ENCODE peak calls at places on chromosomes 3 and 15, in six cellular contexts. X is effector CD4-positive, alpha-beta T cell; V is T-helper 1 cell; T is substantia nigra; Q is mesendoderm; M is esophagus squamous epithelium. D is an unnamed sample.
A peak's percentile ranks its signal among the peaks of the same experiment; 100 is the strongest.

GRCh38 chr3:9552252-9552999 is 1.2 kb downstream of the LHFPL4 start:
- DNase-seq in M (no peak), X (no peak), T (no peak), Q (peak; percentile 89), V (no peak), D (no peak)

GRCh38 chr3:101548527-101549105 is 13.1 kb upstream of the TRMT10C start:
- DNase-seq in X (no peak), T (no peak), V (no peak), M (no peak), Q (no peak), D (no peak)

GRCh38 chr15:45378149-45378912 is at the start of gene GATM:
- DNase-seq in V (peak; percentile 16), T (peak; percentile 79), Q (peak; percentile 90), X (peak; percentile 8), M (no peak), D (peak; percentile 43)

GRCh38 chr3:45023675-45024074 is 2.4 kb upstream of the CLEC3B start:
- DNase-seq in V (no peak), M (no peak), X (no peak), Q (peak; percentile 95), T (no peak), D (no peak)

GRCh38 chr3:105022813-105023212 is 343.9 kb upstream of the ALCAM start:
- DNase-seq in T (no peak), X (no peak), M (no peak), V (no peak), Q (peak; percentile 85), D (no peak)

GRCh38 chr3:40996827-40997710 is 202.2 kb upstream of the CTNNB1 start:
- DNase-seq in X (no peak), Q (peak; percentile 85), M (no peak), V (no peak), T (no peak), D (no peak)

GRCh38 chr3:66483006-66483928 is 17.6 kb downstream of the LRIG1 start:
- DNase-seq in T (peak; percentile 83), M (no peak), V (peak; percentile 14), X (no peak), Q (no peak), D (peak; percentile 52)

GRCh38 chr3:172339892-172340291 is 108.4 kb downstream of the GHSR start:
- DNase-seq in V (no peak), M (no peak), X (no peak), Q (no peak), T (no peak), D (no peak)

GRCh38 chr15:48285329-48286214 is 45.7 kb upstream of the DUT start:
- DNase-seq in X (peak; percentile 22), V (peak; percentile 16), Q (peak; percentile 85), M (no peak), T (no peak), D (peak; percentile 89)

GRCh38 chr3:133361435-133361834 is 38.4 kb upstream of the BFSP2 start:
- DNase-seq in T (no peak), M (no peak), Q (no peak), X (no peak), V (no peak), D (no peak)

GRCh38 chr15:89116404-89116803 is 28.1 kb downstream of the ABHD2 start:
- DNase-seq in M (no peak), V (no peak), X (no peak), T (no peak), Q (no peak), D (no peak)

GRCh38 chr3:173395412-173396181 is 1.9 kb upstream of the NLGN1 start:
- DNase-seq in T (peak; percentile 74), M (no peak), V (no peak), Q (peak; percentile 92), X (no peak), D (peak; percentile 53)